ENCODE peak calls at places on chromosomes 4 and X, in four cellular contexts. One of them, this sample, is unnamed.

GRCh38 chr4:81314196-81314896 is 99.3 kb upstream of the PRKG2 start:
- DNase-seq in suprapubic skin: no peak
- DNase-seq in H9: no peak
- DNase-seq in NCI-H526: no peak
- DNase-seq in this sample: no peak

GRCh38 chrX:41781500-41781899 is 57.5 kb downstream of the GPR82 start:
- DNase-seq in suprapubic skin: no peak
- DNase-seq in H9: no peak
- DNase-seq in NCI-H526: peak
- DNase-seq in this sample: no peak

GRCh38 chr4:26175016-26175786 is 145.6 kb upstream of the RBPJ start:
- DNase-seq in suprapubic skin: no peak
- DNase-seq in H9: no peak
- DNase-seq in NCI-H526: no peak
- DNase-seq in this sample: no peak

GRCh38 chr4:87235020-87235671 is 14.7 kb upstream of the KLHL8 start:
- DNase-seq in suprapubic skin: no peak
- DNase-seq in H9: no peak
- DNase-seq in NCI-H526: no peak
- DNase-seq in this sample: no peak

GRCh38 chr4:177041356-177041755 is 248.6 kb upstream of the VEGFC start:
- DNase-seq in suprapubic skin: no peak
- DNase-seq in H9: no peak
- DNase-seq in NCI-H526: no peak
- DNase-seq in this sample: no peak

GRCh38 chr4:45640281-45640680 is 483.6 kb downstream of the GABRG1 start:
- DNase-seq in suprapubic skin: no peak
- DNase-seq in H9: no peak
- DNase-seq in NCI-H526: no peak
- DNase-seq in this sample: no peak

GRCh38 chrX:262391-262909 is 18.7 kb upstream of the PLCXD1 start:
- DNase-seq in suprapubic skin: no peak
- DNase-seq in H9: no peak
- DNase-seq in NCI-H526: no peak
- DNase-seq in this sample: no peak

GRCh38 chr4:76639292-76639691 is 204.3 kb downstream of the SHROOM3 start:
- DNase-seq in suprapubic skin: no peak
- DNase-seq in H9: no peak
- DNase-seq in NCI-H526: no peak
- DNase-seq in this sample: no peak

GRCh38 chr4:138104462-138104775 is 137.7 kb downstream of the SLC7A11 start:
- DNase-seq in suprapubic skin: no peak
- DNase-seq in H9: no peak
- DNase-seq in NCI-H526: no peak
- DNase-seq in this sample: no peak

GRCh38 chrX:106698693-106699092 is 27.8 kb upstream of the RNF128 start:
- DNase-seq in suprapubic skin: no peak
- DNase-seq in H9: no peak
- DNase-seq in NCI-H526: no peak
- DNase-seq in this sample: no peak

GRCh38 chrX:155056877-155057792 is 13.8 kb downstream of the CMC4 start:
- DNase-seq in suprapubic skin: no peak
- DNase-seq in H9: peak
- DNase-seq in NCI-H526: peak
- DNase-seq in this sample: peak

GRCh38 chr4:46146993-46147392 is 23.1 kb upstream of the GABRG1 start:
- DNase-seq in suprapubic skin: no peak
- DNase-seq in H9: no peak
- DNase-seq in NCI-H526: no peak
- DNase-seq in this sample: no peak

GRCh38 chrX:118973389-118974087 is 880 bp upstream of the LONRF3 start:
- DNase-seq in suprapubic skin: peak
- DNase-seq in H9: no peak
- DNase-seq in NCI-H526: peak
- DNase-seq in this sample: no peak

GRCh38 chr4:124703154-124703553 is 9.4 kb downstream of the ANKRD50 start:
- DNase-seq in suprapubic skin: no peak
- DNase-seq in H9: no peak
- DNase-seq in NCI-H526: no peak
- DNase-seq in this sample: no peak

GRCh38 chr4:1594871-1595788 is 89.0 kb downstream of the FAM53A start:
- DNase-seq in suprapubic skin: no peak
- DNase-seq in H9: no peak
- DNase-seq in NCI-H526: no peak
- DNase-seq in this sample: no peak

GRCh38 chr4:152094851-152095700 is 334.3 kb upstream of the GATB start:
- DNase-seq in suprapubic skin: no peak
- DNase-seq in H9: no peak
- DNase-seq in NCI-H526: peak
- DNase-seq in this sample: no peak

GRCh38 chr4:56817840-56818491 is 3.5 kb downstream of the SPINK2 start:
- DNase-seq in suprapubic skin: no peak
- DNase-seq in H9: no peak
- DNase-seq in NCI-H526: no peak
- DNase-seq in this sample: no peak

GRCh38 chrX:40172169-40172979 is 74.6 kb upstream of the BCOR start:
- DNase-seq in suprapubic skin: no peak
- DNase-seq in H9: peak
- DNase-seq in NCI-H526: no peak
- DNase-seq in this sample: no peak

GRCh38 chr4:148068065-148068911 is 336.4 kb downstream of the ARHGAP10 start:
- DNase-seq in suprapubic skin: no peak
- DNase-seq in H9: peak
- DNase-seq in NCI-H526: peak
- DNase-seq in this sample: no peak

GRCh38 chrX:51484616-51485015 is 11.8 kb downstream of the NUDT11 start:
- DNase-seq in suprapubic skin: no peak
- DNase-seq in H9: no peak
- DNase-seq in NCI-H526: no peak
- DNase-seq in this sample: no peak

GRCh38 chrX:12814434-12814833 is 23.2 kb downstream of the PRPS2 start:
- DNase-seq in suprapubic skin: no peak
- DNase-seq in H9: peak
- DNase-seq in NCI-H526: peak
- DNase-seq in this sample: no peak

GRCh38 chr4:101954975-101955678 is 164.6 kb downstream of the BANK1 start:
- DNase-seq in suprapubic skin: no peak
- DNase-seq in H9: no peak
- DNase-seq in NCI-H526: peak
- DNase-seq in this sample: no peak

GRCh38 chr4:173536808-173537429 is 6.9 kb upstream of the HAND2 start:
- DNase-seq in suprapubic skin: no peak
- DNase-seq in H9: peak
- DNase-seq in NCI-H526: no peak
- DNase-seq in this sample: no peak

GRCh38 chrX:140180585-140180984 is 215.3 kb upstream of the CXorf66 start:
- DNase-seq in suprapubic skin: no peak
- DNase-seq in H9: no peak
- DNase-seq in NCI-H526: no peak
- DNase-seq in this sample: no peak

GRCh38 chrX:115912372-115912897 is 258.1 kb upstream of the AGTR2 start:
- DNase-seq in suprapubic skin: no peak
- DNase-seq in H9: peak
- DNase-seq in NCI-H526: peak
- DNase-seq in this sample: no peak

GRCh38 chr4:81565137-81565870 is 93.6 kb upstream of the RASGEF1B start:
- DNase-seq in suprapubic skin: peak
- DNase-seq in H9: no peak
- DNase-seq in NCI-H526: no peak
- DNase-seq in this sample: no peak

GRCh38 chr4:16116493-16116990 is 32.7 kb upstream of the PROM1 start:
- DNase-seq in suprapubic skin: no peak
- DNase-seq in H9: peak
- DNase-seq in NCI-H526: peak
- DNase-seq in this sample: no peak

GRCh38 chrX:75151828-75152592 is 4.1 kb downstream of the ABCB7 start:
- DNase-seq in suprapubic skin: no peak
- DNase-seq in H9: no peak
- DNase-seq in NCI-H526: no peak
- DNase-seq in this sample: no peak

GRCh38 chr4:78557841-78558240 is 6.3 kb downstream of the ANXA3 start:
- DNase-seq in suprapubic skin: no peak
- DNase-seq in H9: no peak
- DNase-seq in NCI-H526: no peak
- DNase-seq in this sample: no peak

GRCh38 chr4:7473096-7473495 is 38.4 kb upstream of the PSAPL1 start:
- DNase-seq in suprapubic skin: no peak
- DNase-seq in H9: no peak
- DNase-seq in NCI-H526: no peak
- DNase-seq in this sample: no peak

GRCh38 chr4:123423819-123424218 is 27.2 kb downstream of the SPRY1 start:
- DNase-seq in suprapubic skin: no peak
- DNase-seq in H9: no peak
- DNase-seq in NCI-H526: no peak
- DNase-seq in this sample: no peak

GRCh38 chrX:41377624-41378023 is 43.7 kb downstream of the DDX3X start:
- DNase-seq in suprapubic skin: no peak
- DNase-seq in H9: no peak
- DNase-seq in NCI-H526: no peak
- DNase-seq in this sample: no peak

GRCh38 chr4:183399616-183400015 is 44.8 kb upstream of the CDKN2AIP start:
- DNase-seq in suprapubic skin: no peak
- DNase-seq in H9: no peak
- DNase-seq in NCI-H526: no peak
- DNase-seq in this sample: no peak

GRCh38 chrX:37746268-37746931 is 33.5 kb upstream of the CYBB start:
- DNase-seq in suprapubic skin: no peak
- DNase-seq in H9: no peak
- DNase-seq in NCI-H526: no peak
- DNase-seq in this sample: no peak

GRCh38 chrX:45788315-45788714 is 587.6 kb upstream of the DIPK2B start:
- DNase-seq in suprapubic skin: no peak
- DNase-seq in H9: no peak
- DNase-seq in NCI-H526: no peak
- DNase-seq in this sample: no peak

GRCh38 chr4:114734581-114734980 is 136.0 kb downstream of the UGT8 start:
- DNase-seq in suprapubic skin: no peak
- DNase-seq in H9: peak
- DNase-seq in NCI-H526: no peak
- DNase-seq in this sample: no peak

GRCh38 chrX:99394450-99394849 is 1015.6 kb downstream of the PCDH19 start:
- DNase-seq in suprapubic skin: no peak
- DNase-seq in H9: peak
- DNase-seq in NCI-H526: peak
- DNase-seq in this sample: no peak

This sample was measured in stimulated activated CD8-positive, alpha-beta memory T cell treated with anti-CD3 and anti-CD28 coated beads, Interleukin-7, amount 100 ng/mL, for 4 hours.